ENCODE peak calls at places on chromosomes 13 and 19, in five cellular contexts. Z is prostate gland, M is heart right ventricle, L is heart left ventricle, Y is right cardiac atrium. H is an unnamed sample. For H3K4me1, the result is how much of the 10 kb centered on the place peaks cover.

GRCh38 chr13:36323951-36324566 is 22.1 kb downstream of the SPART start:
- DNase-seq in Z (no peak), M (no peak), L (no peak), Y (no peak), H (no peak)

GRCh38 chr13:49098198-49098597 is 121.9 kb upstream of the MLNR start:
- DNase-seq in Z (peak), M (no peak), L (no peak), Y (no peak), H (no peak)

GRCh38 chr19:17618281-17618903 is 62.9 kb downstream of the COLGALT1 start:
- DNase-seq in Z (no peak), M (no peak), L (no peak), Y (no peak), H (no peak)

GRCh38 chr13:96082640-96083039 is 7.3 kb upstream of the HS6ST3 start:
- DNase-seq in Z (no peak), M (no peak), L (no peak), Y (no peak), H (no peak)

GRCh38 chr19:53131732-53132131 is 978 bp downstream of the ZNF415 start:
- DNase-seq in Z (no peak), M (no peak), L (no peak), Y (no peak), H (no peak)

GRCh38 chr19:40718774-40719391 is 2.0 kb downstream of the ITPKC start:
- DNase-seq in Z (peak), M (peak), L (peak), Y (peak), H (peak)

GRCh38 chr13:23579072-23579885 is 9.1 kb downstream of the TNFRSF19 start:
- DNase-seq in Z (peak), M (peak), L (peak), Y (peak), H (peak)

GRCh38 chr13:71320452-71320851 is 546.6 kb downstream of the DACH1 start:
- DNase-seq in Z (no peak), M (no peak), L (no peak), Y (no peak), H (no peak)

GRCh38 chr13:98824376-98825160 is 72.1 kb upstream of the SLC15A1 start:
- DNase-seq in Z (no peak), M (no peak), L (no peak), Y (no peak), H (no peak)

GRCh38 chr13:90293793-90294361 is 1053.6 kb upstream of the MIR17HG start:
- DNase-seq in Z (no peak), M (no peak), L (no peak), Y (no peak), H (no peak)

GRCh38 chr13:50197705-50198104 is 182.5 kb downstream of the KCNRG start:
- DNase-seq in Z (no peak), M (no peak), L (no peak), Y (no peak), H (no peak)

GRCh38 chr13:76783798-76784197 is 102.4 kb downstream of the KCTD12 start:
- DNase-seq in Z (no peak), M (no peak), L (no peak), Y (no peak), H (no peak)

GRCh38 chr19:44587863-44588752 is 25.3 kb upstream of the IGSF23 start:
- DNase-seq in Z (no peak), M (no peak), L (no peak), Y (no peak), H (no peak)

GRCh38 chr19:55047951-55048350 is 9.9 kb upstream of the GP6 start:
- DNase-seq in Z (no peak), M (no peak), L (no peak), Y (no peak), H (no peak)

GRCh38 chr19:47521473-47522180 is 6.8 kb upstream of the NAPA start:
- DNase-seq in Z (no peak), M (no peak), L (peak), Y (no peak), H (no peak)

GRCh38 chr13:114016321-114017027 is 42.6 kb upstream of the C13orf46 start:
- DNase-seq in Z (no peak), M (no peak), L (peak), Y (peak), H (no peak)

GRCh38 chr19:4829001-4829712 is 2.4 kb downstream of the TICAM1 start:
- DNase-seq in Z (no peak), M (no peak), L (no peak), Y (no peak), H (no peak)

GRCh38 chr13:75050419-75051066 is 431.4 kb downstream of the TBC1D4 start:
- DNase-seq in Z (no peak), M (no peak), L (no peak), Y (no peak), H (no peak)

GRCh38 chr19:13873776-13874515 is 3.0 kb upstream of the NANOS3 start:
- DNase-seq in Z (no peak), M (no peak), L (no peak), Y (no peak), H (no peak)

GRCh38 chr13:69524459-69525155 is 583.0 kb upstream of the ATXN8OS start:
- DNase-seq in Z (no peak), M (no peak), L (no peak), Y (no peak), H (no peak)

GRCh38 chr19:47040869-47041268 is 7.6 kb downstream of the TMEM160 start:
- DNase-seq in Z (no peak), M (no peak), L (no peak), Y (no peak), H (no peak)

GRCh38 chr19:10339380-10339960 is at the start of gene ICAM3:
- DNase-seq in Z (no peak), M (no peak), L (no peak), Y (no peak), H (peak)

GRCh38 chr19:12448808-12449207 is 8.0 kb upstream of the ZNF443 start:
- DNase-seq in Z (no peak), M (no peak), L (no peak), Y (no peak), H (no peak)

GRCh38 chr13:91045351-91046034 is 302.0 kb upstream of the MIR17HG start:
- DNase-seq in Z (no peak), M (no peak), L (no peak), Y (no peak), H (no peak)

GRCh38 chr19:34229721-34230120 is 24.6 kb upstream of the GARRE1 start:
- DNase-seq in Z (no peak), M (no peak), L (no peak), Y (no peak), H (no peak)

GRCh38 chr19:34235425-34235940 is 18.9 kb upstream of the GARRE1 start:
- DNase-seq in Z (no peak), M (no peak), L (no peak), Y (no peak), H (no peak)

GRCh38 chr19:34231439-34231838 is 22.9 kb upstream of the GARRE1 start:
- DNase-seq in Z (no peak), M (no peak), L (no peak), Y (no peak), H (no peak)

GRCh38 chr19:34230833-34231232 is 23.5 kb upstream of the GARRE1 start:
- DNase-seq in Z (no peak), M (no peak), L (no peak), Y (no peak), H (no peak)

GRCh38 chr19:34232566-34233481 is 21.5 kb upstream of the GARRE1 start:
- DNase-seq in Z (no peak), M (peak), L (peak), Y (peak), H (no peak)
- H3K27ac ChIP-seq in Z (peak), M (peak), L (peak), Y (peak), H (no peak)

DNA sequence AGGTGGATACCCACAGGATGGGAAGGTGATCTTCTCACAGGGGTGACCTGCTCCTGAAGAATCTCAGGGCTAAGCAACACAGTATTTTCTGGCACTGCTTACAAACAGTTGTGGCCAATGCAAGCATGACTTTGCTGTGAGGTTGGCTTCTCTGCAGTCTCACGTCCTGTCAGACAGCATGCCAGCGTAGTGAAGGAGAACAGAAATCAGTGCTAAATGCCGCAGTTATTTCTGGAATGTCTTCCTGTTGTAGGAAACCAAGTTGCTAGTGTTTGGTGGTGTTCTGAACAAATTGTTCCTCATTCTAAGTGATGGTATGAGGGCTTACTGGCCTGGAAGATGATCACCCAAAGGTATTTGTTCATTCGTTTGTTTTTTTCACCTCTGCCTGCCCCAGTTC is 320.1 kb downstream of the MTUS2 start:
- DNase-seq in Z (no peak), M (no peak), L (peak), Y (no peak), H (no peak)
- H3K4me1 ChIP-seq in Z (under half), M (under half), L (under half), Y (under half), H (under half)

DNA sequence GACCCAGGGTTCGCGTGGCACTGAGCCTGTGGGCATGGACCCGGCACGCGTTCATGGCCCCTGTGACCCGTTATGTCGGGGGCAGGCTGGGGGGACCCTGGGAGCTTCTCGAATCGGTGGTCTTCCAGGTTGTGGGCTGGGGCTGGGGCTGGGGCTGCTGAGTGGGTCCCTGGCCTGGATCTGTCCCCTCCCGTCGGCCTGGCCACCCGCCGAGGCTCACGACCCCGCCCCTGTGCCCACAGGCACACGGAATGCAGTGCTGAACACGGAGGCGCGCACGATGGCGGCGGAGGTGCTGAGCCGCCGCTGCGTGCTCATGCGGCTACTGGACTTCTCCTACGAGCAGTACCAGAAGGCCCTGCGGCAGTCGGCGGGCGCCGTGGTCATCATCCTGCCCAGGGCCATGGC is 6.5 kb downstream of the NCLN start:
- DNase-seq in Z (no peak), M (no peak), L (no peak), Y (no peak), H (no peak)
- H3K4me3 ChIP-seq in Z (no peak), M (no peak), L (no peak), Y (no peak), H (no peak)

GRCh38 chr19:28257396-28257795 is 955.6 kb downstream of the UQCRFS1 start:
- DNase-seq in Z (no peak), M (no peak), L (no peak), Y (no peak), H (no peak)

GRCh38 chr19:28264556-28264955 is 948.4 kb downstream of the UQCRFS1 start:
- DNase-seq in Z (no peak), M (no peak), L (no peak), Y (no peak), H (no peak)

GRCh38 chr19:28258794-28259193 is 954.2 kb downstream of the UQCRFS1 start:
- DNase-seq in Z (peak), M (no peak), L (no peak), Y (no peak), H (no peak)
- H3K27ac ChIP-seq in Z (no peak), M (no peak), L (no peak), Y (no peak), H (no peak)